ENCODE peak calls at places on chromosome 9, in ten cellular contexts. O, G, H, P, I, B, C, A, S and U are unnamed samples.

GRCh38 chr9:133705576-133705975 is 32.6 kb downstream of the SARDH start:
- DNase-seq in S (no peak), I (no peak), P (no peak), C (no peak), G (no peak), B (no peak), O (no peak), H (no peak), A (no peak), U (no peak)

GRCh38 chr9:123417289-123418051 is 61.5 kb downstream of the CRB2 start:
- DNase-seq in A (no peak), I (peak; percentile 10), S (no peak), G (no peak), P (no peak), B (no peak), O (no peak), H (no peak), C (no peak), U (no peak)

GRCh38 chr9:129697111-129697955 is 31.9 kb downstream of the PRRX2 start:
- DNase-seq in G (peak; percentile 14), S (no peak), C (no peak), P (peak; percentile 64), H (no peak), A (no peak), B (peak; percentile 48), I (no peak), O (peak; percentile 88), U (no peak)

GRCh38 chr9:95770653-95771131 is 104.8 kb upstream of the ERCC6L2 start:
- DNase-seq in H (no peak), O (no peak), A (no peak), S (no peak), I (no peak), C (no peak), B (no peak), G (no peak), P (no peak), U (no peak)

GRCh38 chr9:129401623-129402340 is 219.1 kb downstream of the C9orf50 start:
- DNase-seq in I (no peak), H (peak; percentile 37), C (no peak), P (peak; percentile 67), O (no peak), B (peak; percentile 56), S (no peak), G (no peak), A (no peak), U (no peak)

GRCh38 chr9:3708751-3709150 is 182.9 kb upstream of the RFX3 start:
- DNase-seq in B (no peak), I (no peak), P (no peak), A (peak; percentile 21), O (no peak), G (no peak), H (no peak), S (peak; percentile 61), C (no peak), U (no peak)

GRCh38 chr9:92508018-92508417 is 25.7 kb upstream of the ASPN start:
- DNase-seq in O (peak; percentile 43), G (no peak), A (no peak), B (no peak), S (no peak), C (no peak), I (no peak), H (no peak), P (peak; percentile 29), U (no peak)

GRCh38 chr9:82543726-82544125 is 519.2 kb downstream of the RASEF start:
- DNase-seq in S (no peak), C (no peak), I (no peak), P (no peak), O (no peak), A (no peak), G (no peak), B (no peak), H (no peak), U (no peak)

GRCh38 chr9:33131505-33132248 is 35.5 kb downstream of the B4GALT1 start:
- DNase-seq in A (no peak), G (no peak), O (no peak), P (no peak), B (no peak), I (no peak), S (no peak), C (no peak), H (no peak), U (no peak)

GRCh38 chr9:123399803-123400378 is 43.9 kb downstream of the CRB2 start:
- DNase-seq in H (no peak), S (no peak), A (peak; percentile 20), B (no peak), P (no peak), O (no peak), I (no peak), G (peak; percentile 55), C (no peak), U (no peak)

GRCh38 chr9:111743275-111743674 is 51.5 kb downstream of the SHOC1 start:
- DNase-seq in B (no peak), O (no peak), C (peak; percentile 72), I (no peak), S (no peak), P (no peak), G (no peak), H (no peak), A (peak; percentile 21), U (no peak)

GRCh38 chr9:133691659-133692363 is 46.3 kb downstream of the SARDH start:
- DNase-seq in S (no peak), A (no peak), C (no peak), P (no peak), B (no peak), H (no peak), G (no peak), O (no peak), I (no peak), U (no peak)

GRCh38 chr9:90065001-90065400 is 460.2 kb downstream of the GADD45G start:
- DNase-seq in A (no peak), S (no peak), O (no peak), C (no peak), I (no peak), P (no peak), G (no peak), H (no peak), B (no peak), U (no peak)

GRCh38 chr9:115689331-115689730 is 464.3 kb upstream of the PAPPA start:
- DNase-seq in A (no peak), O (no peak), G (no peak), I (no peak), S (no peak), C (no peak), H (no peak), P (no peak), B (no peak), U (no peak)

GRCh38 chr9:34124923-34125322 is 1.6 kb downstream of the DCAF12 start:
- DNase-seq in B (no peak), G (no peak), O (no peak), H (no peak), P (no peak), C (no peak), I (no peak), A (no peak), S (no peak), U (no peak)

GRCh38 chr9:134386951-134387831 is 60.9 kb downstream of the RXRA start:
- DNase-seq in G (no peak), P (no peak), O (no peak), H (no peak), C (no peak), A (no peak), S (peak; percentile 62), I (no peak), B (peak; percentile 73), U (no peak)

GRCh38 chr9:131696163-131696439 is 43.8 kb downstream of the RAPGEF1 start:
- DNase-seq in S (no peak), B (no peak), P (no peak), C (no peak), H (no peak), I (no peak), G (no peak), O (no peak), A (no peak), U (no peak)